ENCODE peak calls at places on chromosomes 2 and 18, in five cellular contexts. One of them, this sample, is unnamed.

GRCh38 chr18:48534364-48534763 is 4.5 kb upstream of the CTIF start:
- DNase-seq in uterus: no peak
- DNase-seq in ovary: peak
- DNase-seq in K562: no peak
- DNase-seq in heart left ventricle: no peak
- DNase-seq in this sample: no peak

GRCh38 chr2:199455533-199456382 is 2.0 kb downstream of the SATB2 start:
- DNase-seq in heart left ventricle: peak
- DNase-seq in ovary: no peak
- DNase-seq in uterus: no peak
- DNase-seq in K562: peak
- DNase-seq in this sample: peak

GRCh38 chr2:199922856-199923255 is 11.8 kb downstream of the C2orf69 start:
- DNase-seq in heart left ventricle: no peak
- DNase-seq in ovary: no peak
- DNase-seq in uterus: no peak
- DNase-seq in K562: peak
- DNase-seq in this sample: no peak

GRCh38 chr18:44507729-44508325 is 172.9 kb upstream of the SETBP1 start:
- DNase-seq in ovary: no peak
- DNase-seq in K562: no peak
- DNase-seq in heart left ventricle: peak
- DNase-seq in uterus: no peak
- DNase-seq in this sample: no peak

GRCh38 chr2:180040146-180040925 is 33.2 kb upstream of the CWC22 start:
- DNase-seq in heart left ventricle: no peak
- DNase-seq in uterus: no peak
- DNase-seq in ovary: no peak
- DNase-seq in K562: no peak
- DNase-seq in this sample: no peak

GRCh38 chr2:222690564-222691200 is 19.2 kb downstream of the MOGAT1 start:
- DNase-seq in K562: peak
- DNase-seq in ovary: peak
- DNase-seq in heart left ventricle: peak
- DNase-seq in uterus: peak
- DNase-seq in this sample: peak

GRCh38 chr18:55774505-55774904 is 186.5 kb upstream of the TCF4 start:
- DNase-seq in uterus: no peak
- DNase-seq in K562: no peak
- DNase-seq in heart left ventricle: no peak
- DNase-seq in ovary: no peak
- DNase-seq in this sample: no peak

GRCh38 chr2:62641410-62641843 is 64.1 kb upstream of the EHBP1 start:
- DNase-seq in uterus: no peak
- DNase-seq in heart left ventricle: no peak
- DNase-seq in ovary: no peak
- DNase-seq in K562: no peak
- DNase-seq in this sample: no peak

GRCh38 chr2:218305383-218305782 is 13.1 kb upstream of the TMBIM1 start:
- DNase-seq in ovary: no peak
- DNase-seq in K562: no peak
- DNase-seq in uterus: no peak
- DNase-seq in heart left ventricle: no peak
- DNase-seq in this sample: no peak

GRCh38 chr2:48940606-48941005 is 185.1 kb upstream of the LHCGR start:
- DNase-seq in uterus: no peak
- DNase-seq in ovary: no peak
- DNase-seq in heart left ventricle: no peak
- DNase-seq in K562: no peak
- DNase-seq in this sample: no peak

GRCh38 chr2:8680931-8681760 is 710 bp upstream of the ID2 start:
- DNase-seq in K562: peak
- DNase-seq in uterus: peak
- DNase-seq in heart left ventricle: peak
- DNase-seq in ovary: peak
- DNase-seq in this sample: peak

GRCh38 chr2:31382452-31383120 is 32.0 kb downstream of the XDH start:
- DNase-seq in heart left ventricle: no peak
- DNase-seq in uterus: no peak
- DNase-seq in K562: no peak
- DNase-seq in ovary: no peak
- DNase-seq in this sample: no peak

GRCh38 chr2:128596453-128597430 is 278.1 kb upstream of the HS6ST1 start:
- DNase-seq in uterus: no peak
- DNase-seq in heart left ventricle: no peak
- DNase-seq in K562: no peak
- DNase-seq in ovary: peak
- DNase-seq in this sample: no peak

GRCh38 chr18:48800877-48801727 is 149.7 kb downstream of the SMAD7 start:
- DNase-seq in ovary: peak
- DNase-seq in K562: no peak
- DNase-seq in uterus: peak
- DNase-seq in heart left ventricle: no peak
- DNase-seq in this sample: no peak

GRCh38 chr2:186422226-186422625 is 63.8 kb upstream of the ZC3H15 start:
- DNase-seq in K562: no peak
- DNase-seq in uterus: no peak
- DNase-seq in ovary: no peak
- DNase-seq in heart left ventricle: no peak
- DNase-seq in this sample: no peak

GRCh38 chr18:1104265-1104792 is 199.7 kb downstream of the ADCYAP1 start:
- DNase-seq in uterus: no peak
- DNase-seq in K562: no peak
- DNase-seq in heart left ventricle: no peak
- DNase-seq in ovary: no peak
- DNase-seq in this sample: no peak

DNA sequence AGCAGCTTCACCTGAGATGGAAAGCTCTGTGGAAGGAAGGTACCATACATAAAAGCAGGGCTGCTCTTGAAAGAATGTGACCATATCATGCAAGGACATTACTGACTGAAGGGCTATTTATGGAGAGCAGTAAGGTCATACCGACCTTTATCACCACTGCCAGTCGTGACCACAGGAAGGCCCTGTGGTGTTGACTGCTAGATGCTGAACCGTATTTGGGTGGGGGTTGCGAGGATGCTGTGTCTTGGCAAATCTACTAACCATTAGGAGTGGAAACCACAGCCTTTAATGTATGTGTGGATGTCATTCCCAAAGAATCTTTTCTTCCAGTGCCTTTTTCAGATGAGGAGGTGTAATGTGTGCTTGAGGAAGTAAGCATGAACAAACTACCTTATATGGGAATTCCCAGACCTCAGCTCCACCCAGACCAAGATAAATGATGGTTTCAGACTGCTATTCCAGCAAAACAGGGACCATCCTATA is 60.8 kb downstream of the LIMS1 start:
- DNase-seq in K562: peak
- DNase-seq in heart left ventricle: no peak
- DNase-seq in uterus: no peak
- DNase-seq in ovary: no peak
- DNase-seq in this sample: no peak
- TF ChIP-seq POLR2A in K562: peak
- TF ChIP-seq POLR2A in heart left ventricle: no peak
- TF ChIP-seq POLR2A in uterus: no peak
- TF ChIP-seq POLR2A in ovary: no peak
- TF ChIP-seq POLR2A in this sample: no peak

GRCh38 chr2:174608866-174609214 is 11.2 kb upstream of the WIPF1 start:
- DNase-seq in heart left ventricle: no peak
- DNase-seq in ovary: no peak
- DNase-seq in uterus: no peak
- DNase-seq in K562: no peak
- DNase-seq in this sample: no peak
- TF ChIP-seq POLR2A in heart left ventricle: no peak
- TF ChIP-seq POLR2A in ovary: no peak
- TF ChIP-seq POLR2A in uterus: no peak
- TF ChIP-seq POLR2A in K562: no peak
- TF ChIP-seq POLR2A in this sample: no peak

GRCh38 chr2:157922815-157923214 is 46.7 kb upstream of the ACVR1 start:
- DNase-seq in K562: no peak
- DNase-seq in uterus: no peak
- DNase-seq in heart left ventricle: no peak
- DNase-seq in ovary: no peak
- DNase-seq in this sample: no peak

GRCh38 chr2:157919181-157919580 is 43.1 kb upstream of the ACVR1 start:
- DNase-seq in heart left ventricle: no peak
- DNase-seq in uterus: no peak
- DNase-seq in K562: no peak
- DNase-seq in ovary: no peak
- DNase-seq in this sample: no peak

GRCh38 chr2:157922341-157922740 is 46.2 kb upstream of the ACVR1 start:
- DNase-seq in K562: no peak
- DNase-seq in heart left ventricle: no peak
- DNase-seq in ovary: no peak
- DNase-seq in uterus: no peak
- DNase-seq in this sample: no peak

GRCh38 chr2:157923598-157923997 is 47.5 kb upstream of the ACVR1 start:
- DNase-seq in uterus: no peak
- DNase-seq in ovary: no peak
- DNase-seq in heart left ventricle: no peak
- DNase-seq in K562: no peak
- DNase-seq in this sample: no peak

DNA sequence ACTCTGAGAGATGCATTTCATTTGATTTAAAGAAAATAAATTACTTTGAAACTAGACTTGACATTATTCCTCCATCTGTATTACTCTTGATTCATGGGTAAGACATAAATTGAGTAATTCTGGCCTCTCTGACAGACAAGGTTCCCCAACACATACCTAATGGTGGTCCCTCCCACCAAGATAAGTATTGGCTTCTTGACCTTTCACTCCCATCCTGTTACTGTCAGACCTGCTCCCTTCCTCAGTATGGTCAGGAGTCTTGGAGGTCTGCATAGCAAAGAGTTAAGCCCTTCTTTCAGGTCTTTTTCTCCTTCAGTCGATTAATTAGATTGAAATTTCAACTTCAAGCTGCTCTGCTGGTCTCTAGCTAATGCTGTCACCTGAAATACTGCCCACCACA is 42.2 kb upstream of the ACVR1 start:
- DNase-seq in heart left ventricle: no peak
- DNase-seq in ovary: no peak
- DNase-seq in K562: no peak
- DNase-seq in uterus: no peak
- DNase-seq in this sample: no peak
- TF ChIP-seq POLR2A in heart left ventricle: no peak
- TF ChIP-seq POLR2A in ovary: no peak
- TF ChIP-seq POLR2A in K562: no peak
- TF ChIP-seq POLR2A in uterus: no peak
- TF ChIP-seq POLR2A in this sample: no peak

DNA sequence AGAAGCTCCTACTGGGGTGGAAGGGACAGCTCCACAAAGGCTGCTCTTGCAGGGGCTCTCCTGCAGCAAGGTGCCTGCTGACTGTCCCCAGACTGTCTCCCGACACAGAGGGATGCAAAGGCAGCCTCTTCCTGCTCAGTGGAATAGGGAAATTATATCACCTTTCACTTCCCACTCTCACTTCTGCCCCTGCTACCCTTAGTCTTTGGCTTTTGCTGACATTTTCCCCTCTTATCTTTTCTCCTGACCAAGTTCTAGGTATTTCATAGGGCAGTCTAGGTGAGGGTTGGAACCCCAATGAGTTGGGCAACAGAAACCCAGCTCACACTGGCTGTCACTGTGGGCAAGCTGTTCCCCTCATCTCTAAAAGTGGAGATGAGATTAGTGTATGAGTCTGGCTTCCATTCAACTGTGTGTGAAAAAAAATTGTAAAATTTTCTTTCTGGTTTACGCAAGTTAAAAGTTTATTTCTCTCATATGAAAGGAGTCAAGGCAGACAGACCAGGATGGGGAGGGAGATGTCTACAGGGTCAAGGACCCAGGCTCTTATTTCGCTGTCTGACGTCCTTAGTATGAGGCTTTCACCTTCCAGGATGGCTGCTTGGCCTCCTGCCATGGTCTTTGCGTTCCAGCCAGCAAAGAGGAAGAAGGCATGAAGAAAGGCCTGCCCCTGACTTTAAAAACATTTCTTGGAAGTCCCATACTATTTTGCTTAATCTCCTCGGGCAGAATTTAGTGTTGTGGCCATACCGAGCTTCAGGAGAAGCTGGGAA is 7.5 kb upstream of the MOCOS start:
- DNase-seq in uterus: peak
- DNase-seq in heart left ventricle: peak
- DNase-seq in ovary: peak
- DNase-seq in K562: peak
- DNase-seq in this sample: peak
- TF ChIP-seq POLR2A in uterus: no peak
- TF ChIP-seq POLR2A in heart left ventricle: no peak
- TF ChIP-seq POLR2A in ovary: no peak
- TF ChIP-seq POLR2A in K562: no peak
- TF ChIP-seq POLR2A in this sample: no peak

DNA sequence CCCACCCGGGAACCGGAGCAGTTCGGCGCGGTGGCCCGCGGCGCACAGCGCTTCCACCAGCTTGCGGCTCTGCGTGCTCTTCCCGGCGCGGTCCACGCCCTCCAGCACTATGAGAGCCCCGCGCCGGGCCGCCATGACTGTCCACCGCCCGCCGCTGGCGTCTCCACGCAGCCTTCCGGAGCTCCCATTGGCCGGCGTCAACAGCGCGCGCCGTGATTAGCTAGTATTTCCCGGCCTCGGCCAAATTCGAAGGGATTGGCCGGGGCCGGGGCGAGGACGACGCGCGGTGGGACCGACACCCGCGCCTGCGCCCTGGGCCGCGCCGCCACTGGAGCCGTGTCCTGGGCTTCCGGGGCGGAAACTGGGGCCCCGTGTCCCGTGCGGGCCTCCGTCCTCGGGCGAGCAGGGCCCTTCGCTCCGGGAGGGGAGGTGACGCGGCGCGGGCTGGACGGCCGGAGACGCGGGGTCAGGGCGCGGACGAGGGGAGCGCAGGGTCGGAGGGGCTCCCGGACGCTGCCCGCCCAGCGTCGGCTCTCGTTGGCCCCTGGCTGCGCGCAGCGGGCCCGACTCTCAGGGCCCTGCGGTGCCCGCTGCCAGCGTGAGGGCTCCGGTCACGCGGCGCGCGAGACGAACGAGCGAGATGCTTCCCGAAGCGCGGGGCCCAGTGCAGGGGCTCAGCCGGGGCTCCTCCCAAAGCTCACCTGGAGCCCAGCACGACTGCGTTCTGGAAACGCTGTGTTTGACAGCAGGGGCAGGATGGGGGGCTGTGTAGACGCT is at the start of gene DTYMK:
- DNase-seq in uterus: peak
- DNase-seq in ovary: peak
- DNase-seq in heart left ventricle: peak
- DNase-seq in K562: peak
- DNase-seq in this sample: peak
- TF ChIP-seq POLR2A in uterus: peak
- TF ChIP-seq POLR2A in ovary: peak
- TF ChIP-seq POLR2A in heart left ventricle: peak
- TF ChIP-seq POLR2A in K562: peak
- TF ChIP-seq POLR2A in this sample: peak

This sample was measured in right lobe of liver.